ENCODE peak calls at places on chromosomes 4 and X, in five cellular contexts. X is effector CD4-positive, alpha-beta T cell; Q is kidney glomerular epithelial cell; W is activated CD8-positive, alpha-beta memory T cell treated with anti-CD3 and anti-CD28 coated beads, Interleukin-2, amount 50 U/mL, for 48 hours; L is uterus. F is an unnamed sample.

GRCh38 chrX:37320541-37321203 is 28.5 kb upstream of the PRRG1 start:
- DNase-seq in X (no peak), Q (no peak), W (no peak), L (no peak), F (no peak)

GRCh38 chr4:1385373-1386340 is 20.6 kb downstream of the NKX1-1 start:
- DNase-seq in X (no peak), Q (no peak), W (no peak), L (no peak), F (no peak)

GRCh38 chrX:2608638-2609430 is 82.3 kb upstream of the CD99 start:
- DNase-seq in X (peak), Q (no peak), W (peak), L (peak), F (peak)

GRCh38 chrX:52363247-52363883 is 5.5 kb upstream of the XAGE2 start:
- DNase-seq in X (no peak), Q (no peak), W (no peak), L (no peak), F (peak)

GRCh38 chr4:184287697-184288255 is 70.1 kb upstream of the ENPP6 start:
- DNase-seq in X (no peak), Q (peak), W (no peak), L (no peak), F (peak)

GRCh38 chr4:169272265-169272886 is 1.6 kb upstream of the SH3RF1 start:
- DNase-seq in X (no peak), Q (peak), W (no peak), L (no peak), F (peak)

GRCh38 chrX:66200855-66201795 is 37.1 kb downstream of the HEPH start:
- DNase-seq in X (no peak), Q (no peak), W (no peak), L (no peak), F (peak)

GRCh38 chr4:63693321-63693720 is 715.9 kb downstream of the TECRL start:
- DNase-seq in X (no peak), Q (no peak), W (no peak), L (no peak), F (no peak)

GRCh38 chr4:101031971-101032370 is 315.4 kb downstream of the PPP3CA start:
- DNase-seq in X (no peak), Q (no peak), W (no peak), L (no peak), F (no peak)

GRCh38 chrX:114344756-114345155 is 239.1 kb upstream of the HTR2C start:
- DNase-seq in X (no peak), Q (no peak), W (no peak), L (no peak), F (peak)

GRCh38 chrX:114650351-114650750 is 66.5 kb downstream of the HTR2C start:
- DNase-seq in X (no peak), Q (no peak), W (no peak), L (no peak), F (no peak)

GRCh38 chr4:38819569-38819968 is 15.0 kb upstream of the TLR1 start:
- DNase-seq in X (no peak), Q (no peak), W (no peak), L (no peak), F (no peak)

GRCh38 chr4:107743532-107743931 is 23.5 kb upstream of the PAPSS1 start:
- DNase-seq in X (no peak), Q (no peak), W (no peak), L (no peak), F (no peak)

GRCh38 chrX:38882894-38883620 is 81.8 kb downstream of the MID1IP1 start:
- DNase-seq in X (no peak), Q (no peak), W (no peak), L (no peak), F (peak)

GRCh38 chr4:1986578-1987210 is 22.1 kb downstream of the NELFA start:
- DNase-seq in X (no peak), Q (no peak), W (peak), L (no peak), F (no peak)

GRCh38 chr4:130486841-130487240 is 1390.9 kb downstream of the C4orf33 start:
- DNase-seq in X (no peak), Q (no peak), W (no peak), L (no peak), F (no peak)

GRCh38 chr4:40307627-40308497 is 27.3 kb upstream of the CHRNA9 start:
- DNase-seq in X (peak), Q (no peak), W (peak), L (no peak), F (no peak)

GRCh38 chr4:101211146-101211553 is 136.2 kb downstream of the PPP3CA start:
- DNase-seq in X (no peak), Q (peak), W (no peak), L (no peak), F (no peak)

GRCh38 chr4:82017680-82018079 is 356.1 kb downstream of the HNRNPD start:
- DNase-seq in X (no peak), Q (peak), W (no peak), L (no peak), F (no peak)

GRCh38 chr4:110005461-110006056 is 92.9 kb downstream of the EGF start:
- DNase-seq in X (no peak), Q (peak), W (no peak), L (no peak), F (peak)

GRCh38 chrX:123685273-123685672 is 47.6 kb downstream of the THOC2 start:
- DNase-seq in X (no peak), Q (no peak), W (no peak), L (no peak), F (no peak)

GRCh38 chr4:116561717-116562116 is 523.7 kb downstream of the TRAM1L1 start:
- DNase-seq in X (no peak), Q (no peak), W (no peak), L (no peak), F (no peak)

GRCh38 chrX:82230013-82230412 is 1028.1 kb downstream of the SH3BGRL start:
- DNase-seq in X (no peak), Q (no peak), W (no peak), L (no peak), F (no peak)

GRCh38 chr4:131085009-131085408 is 1989.1 kb downstream of the C4orf33 start:
- DNase-seq in X (no peak), Q (no peak), W (no peak), L (no peak), F (no peak)

GRCh38 chrX:45824471-45824870 is 623.8 kb upstream of the DIPK2B start:
- DNase-seq in X (peak), Q (peak), W (peak), L (peak), F (peak)

GRCh38 chrX:78384486-78384885 is 57.1 kb upstream of the CYSLTR1 start:
- DNase-seq in X (no peak), Q (no peak), W (no peak), L (no peak), F (no peak)

GRCh38 chr4:7270121-7270520 is 77.8 kb downstream of the SORCS2 start:
- DNase-seq in X (no peak), Q (no peak), W (no peak), L (no peak), F (no peak)

GRCh38 chrX:135112096-135112729 is 8.1 kb downstream of the ETDB start:
- DNase-seq in X (peak), Q (peak), W (peak), L (no peak), F (no peak)

F was measured in hepatic stellate cell.